ENCODE peak calls at places on chromosome 11, in four cellular contexts. J is H1, P is A172, N is GM04504. O is an unnamed sample.

GRCh38 chr11:132844956-132845355 is 687.3 kb downstream of the OPCML start:
- DNase-seq in J (no peak), P (peak; percentile 87), N (peak; percentile 81), O (peak; percentile 77)

GRCh38 chr11:16001899-16002426 is 354.4 kb downstream of the SOX6 start:
- DNase-seq in J (no peak), P (peak; percentile 69), N (peak; percentile 88), O (peak; percentile 85)

GRCh38 chr11:17603056-17603825 is 56.2 kb downstream of the OTOG start:
- DNase-seq in J (no peak), P (no peak), N (no peak), O (no peak)

GRCh38 chr11:72975778-72976520 is 161.7 kb downstream of the ATG16L2 start:
- DNase-seq in J (no peak), P (peak; percentile 34), N (peak; percentile 68), O (peak; percentile 59)

GRCh38 chr11:121996574-121996973 is 119.4 kb downstream of the BLID start:
- DNase-seq in J (no peak), P (no peak), N (no peak), O (no peak)

GRCh38 chr11:119479685-119480275 is 56.8 kb upstream of the THY1 start:
- DNase-seq in J (no peak), P (no peak), N (no peak), O (no peak)

GRCh38 chr11:18394928-18395734 is 768 bp downstream of the LDHA start:
- DNase-seq in J (no peak), P (peak; percentile 21), N (no peak), O (no peak)

GRCh38 chr11:8928981-8929615 is 3.6 kb downstream of the C11orf16 start:
- DNase-seq in J (no peak), P (no peak), N (no peak), O (no peak)

GRCh38 chr11:11268119-11268518 is 84.9 kb downstream of the CSNK2A3 start:
- DNase-seq in J (no peak), P (no peak), N (no peak), O (no peak)

GRCh38 chr11:13053255-13053917 is 44.3 kb downstream of the RASSF10 start:
- DNase-seq in J (no peak), P (peak; percentile 22), N (no peak), O (no peak)

O was measured in AG04450.